ENCODE peak calls at places on chromosome 1, in nine cellular contexts. Q, K, L, A, P, N, Z, Y and W are unnamed samples.

GRCh38 chr1:151196292-151196800 is 2.0 kb upstream of the PIP5K1A start:
- DNase-seq in L (peak; percentile 91), P (peak; percentile 88), Q (peak; percentile 89), K (peak; percentile 65), Y (no peak), N (peak; percentile 44), Z (peak; percentile 66), A (peak; percentile 49), W (no peak)

GRCh38 chr1:162719678-162720077 is 70.8 kb upstream of the HSD17B7 start:
- DNase-seq in A (no peak), L (no peak), K (no peak), Q (no peak), N (no peak), Y (no peak), P (no peak), Z (no peak), W (no peak)

GRCh38 chr1:205348559-205349477 is 7.9 kb downstream of the KLHDC8A start:
- DNase-seq in Q (no peak), K (no peak), N (no peak), Z (peak; percentile 75), L (no peak), A (no peak), P (no peak), Y (no peak), W (no peak)

GRCh38 chr1:107162745-107163144 is 21.9 kb downstream of the NTNG1 start:
- DNase-seq in Z (no peak), A (no peak), N (no peak), Y (no peak), Q (no peak), K (no peak), L (no peak), P (no peak), W (no peak)

GRCh38 chr1:27940870-27941269 is 6.1 kb downstream of the SMPDL3B start:
- DNase-seq in K (no peak), Z (no peak), P (no peak), L (no peak), A (no peak), N (no peak), Q (no peak), Y (no peak), W (no peak)

GRCh38 chr1:25729774-25730173 is 70.2 kb upstream of the SELENON start:
- DNase-seq in L (no peak), P (peak; percentile 75), Q (no peak), N (no peak), Z (no peak), Y (no peak), A (no peak), K (no peak), W (no peak)

GRCh38 chr1:227058321-227058751 is 118.2 kb downstream of the COQ8A start:
- DNase-seq in N (no peak), P (no peak), K (no peak), L (no peak), Q (peak; percentile 84), Z (no peak), Y (no peak), A (no peak), W (no peak)

GRCh38 chr1:108791790-108792189 is 45.3 kb downstream of the STXBP3 start:
- DNase-seq in Y (no peak), Q (no peak), A (no peak), L (no peak), Z (no peak), P (no peak), K (no peak), N (no peak), W (no peak)

GRCh38 chr1:232657426-232657825 is 27.5 kb upstream of the SIPA1L2 start:
- DNase-seq in Z (no peak), N (no peak), L (no peak), A (no peak), P (no peak), Q (no peak), K (no peak), Y (no peak), W (no peak)

GRCh38 chr1:27606708-27607238 is 2.8 kb upstream of the AHDC1 start:
- DNase-seq in Y (no peak), K (no peak), P (no peak), L (no peak), Z (no peak), A (no peak), Q (no peak), N (no peak), W (no peak)

GRCh38 chr1:51165540-51165939 is 63.5 kb downstream of the C1orf185 start:
- DNase-seq in K (no peak), L (no peak), Z (no peak), Q (no peak), Y (no peak), N (no peak), A (no peak), P (no peak), W (no peak)

GRCh38 chr1:111030590-111030989 is 66.9 kb upstream of the LRIF1 start:
- DNase-seq in N (peak; percentile 51), K (peak; percentile 46), P (peak; percentile 49), Q (peak; percentile 51), Y (no peak), L (peak; percentile 87), A (peak; percentile 63), Z (peak; percentile 40), W (no peak)

GRCh38 chr1:85628791-85629531 is 48.4 kb downstream of the CCN1 start:
- DNase-seq in K (peak; percentile 30), A (no peak), N (no peak), L (peak; percentile 89), P (peak; percentile 49), Y (no peak), Q (peak; percentile 96), Z (no peak), W (peak; percentile 21)

GRCh38 chr1:115668579-115668978 is 26.8 kb downstream of the VANGL1 start:
- DNase-seq in N (no peak), P (no peak), Y (no peak), A (no peak), Z (no peak), Q (peak; percentile 88), L (no peak), K (no peak), W (no peak)

GRCh38 chr1:56065729-56066128 is 513.6 kb downstream of the PLPP3 start:
- DNase-seq in P (no peak), Q (no peak), Y (no peak), L (no peak), A (no peak), K (no peak), Z (no peak), N (no peak), W (no peak)

GRCh38 chr1:111656093-111657017 is 36.8 kb downstream of the RAP1A start:
- DNase-seq in N (peak; percentile 5), Y (no peak), P (no peak), A (peak; percentile 36), L (peak; percentile 73), Q (peak; percentile 59), K (peak; percentile 57), Z (peak; percentile 38), W (peak; percentile 52)